ENCODE peak calls at places on chromosomes 16 and 17, in seven cellular contexts. U, D, Y, Q, R, G and L are unnamed samples. For H3K4me1, the result is how much of the 10 kb centered on the place peaks cover.

GRCh38 chr16:24850289-24850931 is 4.6 kb downstream of the SLC5A11 start:
- DNase-seq in U (no peak), D (no peak), Y (no peak), Q (no peak), R (no peak), G (no peak), L (no peak)

GRCh38 chr17:8916470-8916869 is 49.0 kb upstream of the PIK3R6 start:
- DNase-seq in U (no peak), D (no peak), Y (no peak), Q (no peak), R (no peak), G (no peak), L (no peak)

GRCh38 chr16:66486773-66487579 is 59.9 kb downstream of the BEAN1 start:
- DNase-seq in U (no peak), D (no peak), Y (no peak), Q (peak), R (peak), G (no peak), L (peak)

GRCh38 chr16:11603331-11603750 is 16.6 kb upstream of the LITAF start:
- DNase-seq in U (no peak), D (no peak), Y (peak), Q (no peak), R (no peak), G (no peak), L (no peak)

GRCh38 chr16:85888405-85889331 is 10.3 kb upstream of the IRF8 start:
- DNase-seq in U (no peak), D (no peak), Y (no peak), Q (peak), R (no peak), G (no peak), L (no peak)

GRCh38 chr16:20253825-20254224 is 73.5 kb downstream of the GP2 start:
- DNase-seq in U (no peak), D (no peak), Y (no peak), Q (no peak), R (no peak), G (no peak), L (no peak)

GRCh38 chr16:67013823-67014640 is 14.9 kb upstream of the CBFB start:
- DNase-seq in U (peak), D (peak), Y (peak), Q (no peak), R (peak), G (peak), L (peak)

GRCh38 chr17:19805006-19805405 is 56.9 kb upstream of the ALDH3A1 start:
- DNase-seq in U (no peak), D (no peak), Y (no peak), Q (no peak), R (no peak), G (no peak), L (no peak)

GRCh38 chr17:28227278-28228108 is 91.5 kb upstream of the TMEM97 start:
- DNase-seq in U (peak), D (no peak), Y (peak), Q (peak), R (peak), G (peak), L (peak)

GRCh38 chr16:86910821-86911220 is 332.5 kb downstream of the FOXL1 start:
- DNase-seq in U (no peak), D (no peak), Y (no peak), Q (no peak), R (no peak), G (no peak), L (no peak)

DNA sequence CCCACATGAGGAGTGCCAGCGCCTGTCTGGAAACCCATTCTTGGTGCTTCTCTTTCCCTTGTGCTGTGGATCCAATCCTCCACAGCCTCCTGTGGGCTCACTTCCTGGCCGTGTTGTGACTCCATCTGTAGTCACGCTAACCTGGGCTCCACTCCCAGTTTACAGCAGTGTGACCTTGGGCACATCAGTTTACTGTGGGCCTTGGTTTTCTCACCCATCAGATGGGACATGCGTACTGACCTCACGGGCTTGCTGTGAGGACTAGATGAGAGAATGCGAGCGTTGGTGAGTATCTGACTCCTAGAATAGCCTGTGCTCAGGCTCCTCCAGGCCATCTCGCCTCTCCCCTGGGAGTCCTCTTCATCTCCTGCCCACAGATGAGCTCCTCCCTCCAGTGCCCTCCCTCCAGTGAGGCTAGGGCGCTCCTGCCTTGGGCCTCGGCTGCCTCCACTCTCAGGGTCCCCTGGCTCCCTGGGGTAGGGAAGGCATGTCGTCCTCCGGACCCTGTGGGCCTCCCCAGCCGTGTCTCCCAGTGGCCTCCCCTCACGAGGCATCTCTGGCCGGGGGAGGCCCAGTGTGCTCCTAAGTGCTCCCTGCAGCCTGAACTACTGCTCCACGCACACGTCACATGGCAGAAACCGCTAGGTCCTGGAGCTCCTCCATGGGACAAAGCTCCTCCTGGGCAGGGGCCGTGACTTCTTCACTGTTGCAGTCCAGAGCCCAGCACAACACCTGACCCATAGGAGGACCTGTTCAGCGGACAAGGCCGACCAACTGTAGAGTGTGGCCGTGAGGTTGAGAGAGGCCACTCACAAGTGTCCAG is 5.2 kb upstream of the FOXJ1 start:
- DNase-seq in U (no peak), D (peak), Y (peak), Q (no peak), R (peak), G (peak), L (no peak)
- H3K4me1 ChIP-seq in U (under half), D (under half), Y (half or more), Q (under half), R (under half), G (under half), L (under half)

GRCh38 chr17:7175363-7175733 is 3.8 kb downstream of the ASGR1 start:
- DNase-seq in U (no peak), D (no peak), Y (no peak), Q (no peak), R (no peak), G (no peak), L (no peak)
- TF ChIP-seq CTCF in U (no peak), D (no peak), Y (no peak), Q (no peak), R (no peak), G (no peak), L (no peak)

GRCh38 chr17:74215332-74215727 is 2.0 kb downstream of the TTYH2 start:
- DNase-seq in U (no peak), D (no peak), Y (no peak), Q (no peak), R (no peak), G (peak), L (no peak)
- TF ChIP-seq POLR2A in U (no peak), D (no peak), Y (no peak), Q (no peak), R (no peak), G (peak), L (no peak)

GRCh38 chr17:40950176-40950575 is 12.7 kb upstream of the KRT23 start:
- DNase-seq in U (no peak), D (no peak), Y (no peak), Q (no peak), R (no peak), G (no peak), L (no peak)
- H3K4me1 ChIP-seq in U (under half), D (under half), Y (under half), Q (under half), R (under half), G (under half), L (under half)